ENCODE peak calls at places on chromosome 20, in ten cellular contexts. One of them, this sample, is unnamed.

GRCh38 chr20:39800111-39800510 is 838.0 kb downstream of the DHX35 start:
- DNase-seq in heart left ventricle: no peak
- DNase-seq in hippocampal formation: no peak
- DNase-seq in tibial artery: no peak
- DNase-seq in AG09319: no peak
- DNase-seq in T-cell: no peak
- DNase-seq in stimulated activated CD4-positive, alpha-beta T cell treated with anti-CD3 and anti-CD28 coated beads, Interleukin-1b, Interleukin-23, amount 100 ng/mL, for 1 hour: no peak
- DNase-seq in neuronal stem cell: no peak
- DNase-seq in A172: peak
- DNase-seq in activated gamma-delta T cell treated with Interleukin-2 at 50 U/mL for 16 hours: no peak
- DNase-seq in this sample: no peak

GRCh38 chr20:845226-845868 is 11.8 kb downstream of the FAM110A start:
- DNase-seq in A172: no peak
- DNase-seq in hippocampal formation: no peak
- DNase-seq in T-cell: no peak
- DNase-seq in neuronal stem cell: no peak
- DNase-seq in AG09319: no peak
- DNase-seq in stimulated activated CD4-positive, alpha-beta T cell treated with anti-CD3 and anti-CD28 coated beads, Interleukin-1b, Interleukin-23, amount 100 ng/mL, for 1 hour: no peak
- DNase-seq in activated gamma-delta T cell treated with Interleukin-2 at 50 U/mL for 16 hours: no peak
- DNase-seq in tibial artery: no peak
- DNase-seq in heart left ventricle: no peak
- DNase-seq in this sample: no peak

GRCh38 chr20:45456632-45457031 is 12.9 kb upstream of the WFDC2 start:
- DNase-seq in tibial artery: no peak
- DNase-seq in T-cell: no peak
- DNase-seq in A172: peak
- DNase-seq in heart left ventricle: no peak
- DNase-seq in neuronal stem cell: peak
- DNase-seq in hippocampal formation: no peak
- DNase-seq in stimulated activated CD4-positive, alpha-beta T cell treated with anti-CD3 and anti-CD28 coated beads, Interleukin-1b, Interleukin-23, amount 100 ng/mL, for 1 hour: no peak
- DNase-seq in activated gamma-delta T cell treated with Interleukin-2 at 50 U/mL for 16 hours: peak
- DNase-seq in AG09319: no peak
- DNase-seq in this sample: no peak

GRCh38 chr20:12173333-12173732 is 255.6 kb downstream of the BTBD3 start:
- DNase-seq in heart left ventricle: no peak
- DNase-seq in neuronal stem cell: no peak
- DNase-seq in AG09319: no peak
- DNase-seq in tibial artery: no peak
- DNase-seq in stimulated activated CD4-positive, alpha-beta T cell treated with anti-CD3 and anti-CD28 coated beads, Interleukin-1b, Interleukin-23, amount 100 ng/mL, for 1 hour: no peak
- DNase-seq in T-cell: no peak
- DNase-seq in hippocampal formation: no peak
- DNase-seq in activated gamma-delta T cell treated with Interleukin-2 at 50 U/mL for 16 hours: no peak
- DNase-seq in A172: no peak
- DNase-seq in this sample: no peak

GRCh38 chr20:10316582-10316981 is 98.0 kb downstream of the SNAP25 start:
- DNase-seq in neuronal stem cell: no peak
- DNase-seq in AG09319: no peak
- DNase-seq in hippocampal formation: no peak
- DNase-seq in stimulated activated CD4-positive, alpha-beta T cell treated with anti-CD3 and anti-CD28 coated beads, Interleukin-1b, Interleukin-23, amount 100 ng/mL, for 1 hour: no peak
- DNase-seq in T-cell: no peak
- DNase-seq in heart left ventricle: no peak
- DNase-seq in activated gamma-delta T cell treated with Interleukin-2 at 50 U/mL for 16 hours: no peak
- DNase-seq in tibial artery: no peak
- DNase-seq in A172: peak
- DNase-seq in this sample: no peak

GRCh38 chr20:19275630-19276071 is 63.2 kb downstream of the SLC24A3 start:
- DNase-seq in tibial artery: peak
- DNase-seq in A172: no peak
- DNase-seq in stimulated activated CD4-positive, alpha-beta T cell treated with anti-CD3 and anti-CD28 coated beads, Interleukin-1b, Interleukin-23, amount 100 ng/mL, for 1 hour: no peak
- DNase-seq in hippocampal formation: peak
- DNase-seq in T-cell: no peak
- DNase-seq in activated gamma-delta T cell treated with Interleukin-2 at 50 U/mL for 16 hours: no peak
- DNase-seq in heart left ventricle: peak
- DNase-seq in AG09319: peak
- DNase-seq in neuronal stem cell: no peak
- DNase-seq in this sample: peak

GRCh38 chr20:2538356-2538755 is 2.0 kb downstream of the TMC2 start:
- DNase-seq in hippocampal formation: no peak
- DNase-seq in tibial artery: no peak
- DNase-seq in activated gamma-delta T cell treated with Interleukin-2 at 50 U/mL for 16 hours: no peak
- DNase-seq in AG09319: no peak
- DNase-seq in heart left ventricle: no peak
- DNase-seq in neuronal stem cell: no peak
- DNase-seq in A172: no peak
- DNase-seq in stimulated activated CD4-positive, alpha-beta T cell treated with anti-CD3 and anti-CD28 coated beads, Interleukin-1b, Interleukin-23, amount 100 ng/mL, for 1 hour: no peak
- DNase-seq in T-cell: no peak
- DNase-seq in this sample: no peak

GRCh38 chr20:61263084-61263695 is 11.1 kb downstream of the CDH4 start:
- DNase-seq in A172: no peak
- DNase-seq in AG09319: no peak
- DNase-seq in heart left ventricle: no peak
- DNase-seq in neuronal stem cell: no peak
- DNase-seq in T-cell: no peak
- DNase-seq in stimulated activated CD4-positive, alpha-beta T cell treated with anti-CD3 and anti-CD28 coated beads, Interleukin-1b, Interleukin-23, amount 100 ng/mL, for 1 hour: no peak
- DNase-seq in tibial artery: no peak
- DNase-seq in hippocampal formation: no peak
- DNase-seq in activated gamma-delta T cell treated with Interleukin-2 at 50 U/mL for 16 hours: peak
- DNase-seq in this sample: no peak